ENCODE peak calls at places on chromosomes 4 and X, in eight cellular contexts. F, V, G, Y, A, U, J and T are unnamed samples.

GRCh38 chr4:181677203-181677602 is 566.0 kb upstream of the TENM3 start:
- DNase-seq in F (no peak), V (no peak), G (no peak), Y (no peak), A (no peak), U (no peak), J (no peak), T (no peak)

GRCh38 chrX:54067741-54068140 is 23.5 kb upstream of the PHF8 start:
- DNase-seq in F (no peak), V (no peak), G (no peak), Y (no peak), A (no peak), U (no peak), J (no peak), T (no peak)

GRCh38 chr4:61693520-61693919 is 493.4 kb downstream of the ADGRL3 start:
- DNase-seq in F (no peak), V (no peak), G (no peak), Y (no peak), A (no peak), U (no peak), J (no peak), T (no peak)

GRCh38 chrX:129478516-129478915 is 44.8 kb downstream of the SMARCA1 start:
- DNase-seq in F (no peak), V (no peak), G (no peak), Y (no peak), A (no peak), U (no peak), J (no peak), T (no peak)

GRCh38 chr4:6367313-6367945 is 97.8 kb downstream of the WFS1 start:
- DNase-seq in F (no peak), V (no peak), G (no peak), Y (no peak), A (no peak), U (no peak), J (no peak), T (no peak)

GRCh38 chr4:184475096-184475461 is 729 bp upstream of the IRF2 start:
- DNase-seq in F (no peak), V (peak), G (no peak), Y (peak), A (no peak), U (peak), J (peak), T (peak)

GRCh38 chr4:87067120-87067885 is 132.5 kb downstream of the AFF1 start:
- DNase-seq in F (no peak), V (no peak), G (no peak), Y (no peak), A (no peak), U (no peak), J (no peak), T (no peak)

GRCh38 chrX:102765794-102766193 is 45.3 kb downstream of the GPRASP3 start:
- DNase-seq in F (no peak), V (peak), G (no peak), Y (no peak), A (no peak), U (peak), J (no peak), T (no peak)

GRCh38 chrX:153925739-153926593 is at the start of gene ARHGAP4:
- DNase-seq in F (no peak), V (no peak), G (no peak), Y (no peak), A (no peak), U (no peak), J (no peak), T (peak)

GRCh38 chrX:31223817-31224216 is 152.0 kb upstream of the FTHL17 start:
- DNase-seq in F (no peak), V (peak), G (no peak), Y (no peak), A (no peak), U (no peak), J (no peak), T (no peak)

GRCh38 chr4:154626793-154627484 is 14.5 kb upstream of the FGG start:
- DNase-seq in F (no peak), V (peak), G (peak), Y (peak), A (peak), U (peak), J (peak), T (no peak)

GRCh38 chrX:74272230-74272629 is 31.8 kb upstream of the ZCCHC13 start:
- DNase-seq in F (no peak), V (no peak), G (no peak), Y (no peak), A (no peak), U (no peak), J (no peak), T (no peak)

GRCh38 chr4:169268951-169269781 is 1.6 kb downstream of the SH3RF1 start:
- DNase-seq in F (no peak), V (peak), G (peak), Y (no peak), A (no peak), U (peak), J (no peak), T (no peak)

GRCh38 chrX:1480082-1480785 is 27.5 kb upstream of the ASMTL start:
- DNase-seq in F (no peak), V (no peak), G (no peak), Y (no peak), A (peak), U (no peak), J (no peak), T (no peak)

GRCh38 chrX:8190341-8190830 is 19.3 kb upstream of the VCX2 start:
- DNase-seq in F (no peak), V (no peak), G (no peak), Y (no peak), A (no peak), U (no peak), J (no peak), T (no peak)

GRCh38 chr4:147054241-147054902 is 108.7 kb upstream of the TTC29 start:
- DNase-seq in F (no peak), V (no peak), G (no peak), Y (no peak), A (no peak), U (no peak), J (no peak), T (no peak)